ENCODE peak calls at places on chromosome 2, in four cellular contexts. One of them, this sample, is unnamed.

GRCh38 chr2:173982918-173983317 is 17.7 kb upstream of the SP3 start:
- DNase-seq in K562: no peak
- DNase-seq in SK-N-SH: no peak
- DNase-seq in WTC11: no peak
- DNase-seq in this sample: no peak

GRCh38 chr2:120227111-120227991 is 4.2 kb upstream of the TMEM185B start:
- DNase-seq in WTC11: no peak
- DNase-seq in K562: no peak
- DNase-seq in SK-N-SH: no peak
- DNase-seq in this sample: no peak

GRCh38 chr2:156800065-156800556 is 363.9 kb downstream of the GPD2 start:
- DNase-seq in WTC11: no peak
- DNase-seq in SK-N-SH: no peak
- DNase-seq in K562: no peak
- DNase-seq in this sample: no peak

GRCh38 chr2:216857131-216857550 is 2.7 kb downstream of the TNP1 start:
- DNase-seq in WTC11: no peak
- DNase-seq in K562: no peak
- DNase-seq in SK-N-SH: no peak
- DNase-seq in this sample: no peak

GRCh38 chr2:11998626-11999378 is 252.4 kb downstream of the LPIN1 start:
- DNase-seq in SK-N-SH: no peak
- DNase-seq in WTC11: no peak
- DNase-seq in K562: no peak
- DNase-seq in this sample: peak

GRCh38 chr2:142756430-142756829 is 121.0 kb upstream of the KYNU start:
- DNase-seq in WTC11: no peak
- DNase-seq in SK-N-SH: no peak
- DNase-seq in K562: no peak
- DNase-seq in this sample: no peak

GRCh38 chr2:74878551-74878950 is 44.6 kb downstream of the HK2 start:
- DNase-seq in WTC11: no peak
- DNase-seq in K562: no peak
- DNase-seq in SK-N-SH: no peak
- DNase-seq in this sample: no peak

GRCh38 chr2:173021939-173022371 is 53.7 kb upstream of the MAP3K20 start:
- DNase-seq in K562: no peak
- DNase-seq in WTC11: no peak
- DNase-seq in SK-N-SH: peak
- DNase-seq in this sample: no peak

GRCh38 chr2:10378189-10378588 is 69.9 kb downstream of the ODC1 start:
- DNase-seq in WTC11: no peak
- DNase-seq in SK-N-SH: no peak
- DNase-seq in K562: no peak
- DNase-seq in this sample: peak

DNA sequence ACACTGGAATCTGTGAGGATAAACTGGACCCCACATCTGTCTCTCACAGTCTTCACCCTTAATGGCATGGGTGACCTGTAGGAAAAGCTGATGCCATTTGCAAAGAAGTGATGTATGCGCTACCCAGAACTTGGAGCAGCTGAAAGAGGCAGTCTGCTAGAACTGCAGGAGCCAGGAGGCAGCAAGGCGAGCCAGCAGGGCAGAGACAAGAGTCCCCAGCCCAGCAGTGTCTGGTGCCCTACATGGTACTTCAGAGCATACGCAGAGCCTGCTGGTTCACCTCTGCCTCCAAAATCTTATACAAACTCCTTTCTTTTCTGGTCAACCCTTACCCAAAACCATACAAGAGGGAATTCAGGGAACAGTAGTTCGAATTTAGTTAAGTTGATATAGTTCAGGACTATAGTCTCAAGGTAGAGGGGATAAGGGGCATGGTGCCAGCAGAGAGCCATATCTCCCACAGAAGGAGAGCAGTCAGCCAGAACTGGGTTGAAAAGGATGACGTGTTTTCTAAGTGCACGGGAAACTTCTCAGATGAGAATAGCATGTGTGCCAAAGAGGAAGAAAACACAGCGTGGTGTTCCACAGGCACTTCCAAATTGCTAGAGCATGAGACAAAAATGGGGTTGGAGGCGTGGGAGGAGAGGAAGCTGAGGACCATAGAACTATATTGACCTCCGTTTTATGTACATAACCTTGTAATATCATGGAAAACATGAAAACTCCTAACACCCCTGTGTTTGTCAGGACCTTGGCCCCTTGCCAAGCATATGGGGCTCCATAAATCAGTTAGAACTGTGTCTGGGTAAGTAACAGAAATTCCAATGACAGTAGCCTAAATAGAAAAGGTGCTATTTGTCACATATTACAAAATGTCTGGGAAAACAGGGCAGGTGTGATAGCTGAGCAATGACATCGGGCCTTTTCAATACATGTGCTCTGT is 682.8 kb upstream of the RAB6C start:
- DNase-seq in SK-N-SH: peak
- DNase-seq in WTC11: no peak
- DNase-seq in K562: no peak
- DNase-seq in this sample: no peak
- TF ChIP-seq USF1 in SK-N-SH: no peak
- TF ChIP-seq USF1 in WTC11: no peak
- TF ChIP-seq USF1 in K562: no peak
- TF ChIP-seq USF1 in this sample: no peak

GRCh38 chr2:17625446-17625845 is 85.0 kb downstream of the VSNL1 start:
- DNase-seq in K562: no peak
- DNase-seq in WTC11: no peak
- DNase-seq in SK-N-SH: no peak
- DNase-seq in this sample: no peak

GRCh38 chr2:17630089-17630488 is 89.6 kb downstream of the VSNL1 start:
- DNase-seq in K562: no peak
- DNase-seq in SK-N-SH: no peak
- DNase-seq in WTC11: no peak
- DNase-seq in this sample: no peak

GRCh38 chr2:17626986-17627385 is 86.5 kb downstream of the VSNL1 start:
- DNase-seq in WTC11: no peak
- DNase-seq in K562: no peak
- DNase-seq in SK-N-SH: no peak
- DNase-seq in this sample: no peak

GRCh38 chr2:17627434-17627833 is 86.9 kb downstream of the VSNL1 start:
- DNase-seq in SK-N-SH: no peak
- DNase-seq in K562: no peak
- DNase-seq in WTC11: no peak
- DNase-seq in this sample: no peak

GRCh38 chr2:17628349-17629261 is 88.1 kb downstream of the VSNL1 start:
- DNase-seq in WTC11: no peak
- DNase-seq in K562: no peak
- DNase-seq in SK-N-SH: no peak
- DNase-seq in this sample: no peak
- TF ChIP-seq USF1 in WTC11: no peak
- TF ChIP-seq USF1 in K562: no peak
- TF ChIP-seq USF1 in SK-N-SH: no peak
- TF ChIP-seq USF1 in this sample: no peak

GRCh38 chr2:196330645-196331044 is 159.3 kb upstream of the STK17B start:
- DNase-seq in WTC11: no peak
- DNase-seq in SK-N-SH: no peak
- DNase-seq in K562: no peak
- DNase-seq in this sample: no peak
- TF ChIP-seq USF1 in WTC11: no peak
- TF ChIP-seq USF1 in SK-N-SH: no peak
- TF ChIP-seq USF1 in K562: no peak
- TF ChIP-seq USF1 in this sample: no peak

GRCh38 chr2:107602801-107603200 is 223.9 kb upstream of the RGPD4 start:
- DNase-seq in K562: no peak
- DNase-seq in WTC11: no peak
- DNase-seq in SK-N-SH: no peak
- DNase-seq in this sample: no peak
- TF ChIP-seq USF1 in K562: no peak
- TF ChIP-seq USF1 in WTC11: no peak
- TF ChIP-seq USF1 in SK-N-SH: no peak
- TF ChIP-seq USF1 in this sample: no peak

GRCh38 chr2:7999683-8000476 is 682.0 kb upstream of the ID2 start:
- DNase-seq in SK-N-SH: no peak
- DNase-seq in K562: no peak
- DNase-seq in WTC11: no peak
- DNase-seq in this sample: no peak
- TF ChIP-seq USF1 in SK-N-SH: no peak
- TF ChIP-seq USF1 in K562: no peak
- TF ChIP-seq USF1 in WTC11: no peak
- TF ChIP-seq USF1 in this sample: no peak

GRCh38 chr2:197434541-197435513 is at the start of gene SF3B1:
- DNase-seq in SK-N-SH: peak
- DNase-seq in K562: peak
- DNase-seq in WTC11: peak
- DNase-seq in this sample: peak
- TF ChIP-seq USF1 in SK-N-SH: peak
- TF ChIP-seq USF1 in K562: peak
- TF ChIP-seq USF1 in WTC11: peak
- TF ChIP-seq USF1 in this sample: peak

GRCh38 chr2:88077076-88077475 is 9.5 kb downstream of the SMYD1 start:
- DNase-seq in SK-N-SH: no peak
- DNase-seq in K562: no peak
- DNase-seq in WTC11: no peak
- DNase-seq in this sample: no peak
- TF ChIP-seq USF1 in SK-N-SH: no peak
- TF ChIP-seq USF1 in K562: no peak
- TF ChIP-seq USF1 in WTC11: no peak
- TF ChIP-seq USF1 in this sample: no peak